ENCODE peak calls at places on chromosomes 7 and 10, in five cellular contexts. One of them, this sample, is unnamed.

GRCh38 chr7:22093003-22093402 is 147.3 kb upstream of the CDCA7L start:
- DNase-seq in mesenchymal stem cell: no peak
- DNase-seq in H1: no peak
- DNase-seq in H9: no peak
- DNase-seq in IMR-90: no peak
- DNase-seq in this sample: no peak

GRCh38 chr7:137609500-137609899 is 237.3 kb downstream of the DGKI start:
- DNase-seq in H1: no peak
- DNase-seq in IMR-90: no peak
- DNase-seq in H9: no peak
- DNase-seq in mesenchymal stem cell: no peak
- DNase-seq in this sample: no peak

GRCh38 chr10:74898201-74898976 is 72.0 kb downstream of the KAT6B start:
- DNase-seq in IMR-90: peak; percentile 19
- DNase-seq in H1: no peak
- DNase-seq in mesenchymal stem cell: no peak
- DNase-seq in H9: no peak
- DNase-seq in this sample: no peak

GRCh38 chr10:116001266-116001857 is 271.6 kb downstream of the GFRA1 start:
- DNase-seq in H1: no peak
- DNase-seq in mesenchymal stem cell: no peak
- DNase-seq in IMR-90: no peak
- DNase-seq in H9: no peak
- DNase-seq in this sample: no peak

GRCh38 chr10:51244739-51245138 is 170.5 kb downstream of the PRKG1 start:
- DNase-seq in H1: no peak
- DNase-seq in H9: no peak
- DNase-seq in IMR-90: peak; percentile 83
- DNase-seq in mesenchymal stem cell: peak; percentile 59
- DNase-seq in this sample: peak; percentile 56

GRCh38 chr7:121395494-121395960 is 581 bp downstream of the FAM3C start:
- DNase-seq in H1: no peak
- DNase-seq in mesenchymal stem cell: peak; percentile 23
- DNase-seq in IMR-90: peak; percentile 13
- DNase-seq in H9: peak; percentile 52
- DNase-seq in this sample: no peak

GRCh38 chr7:127914693-127915092 is 116.5 kb downstream of the LRRC4 start:
- DNase-seq in mesenchymal stem cell: no peak
- DNase-seq in H9: no peak
- DNase-seq in H1: no peak
- DNase-seq in IMR-90: no peak
- DNase-seq in this sample: no peak

GRCh38 chr10:130177250-130177649 is 41.1 kb downstream of the GLRX3 start:
- DNase-seq in mesenchymal stem cell: no peak
- DNase-seq in IMR-90: no peak
- DNase-seq in H1: no peak
- DNase-seq in H9: no peak
- DNase-seq in this sample: no peak

GRCh38 chr7:130423636-130424035 is 17.2 kb downstream of the CEP41 start:
- DNase-seq in IMR-90: no peak
- DNase-seq in H9: no peak
- DNase-seq in H1: no peak
- DNase-seq in mesenchymal stem cell: peak; percentile 56
- DNase-seq in this sample: no peak

GRCh38 chr10:97708976-97709745 is 4.4 kb upstream of the MARVELD1 start:
- DNase-seq in mesenchymal stem cell: peak; percentile 75
- DNase-seq in IMR-90: peak; percentile 88
- DNase-seq in H9: peak; percentile 70
- DNase-seq in H1: no peak
- DNase-seq in this sample: peak; percentile 65

GRCh38 chr7:69906309-69906995 is 308.2 kb downstream of the AUTS2 start:
- DNase-seq in H9: no peak
- DNase-seq in mesenchymal stem cell: no peak
- DNase-seq in H1: no peak
- DNase-seq in IMR-90: no peak
- DNase-seq in this sample: no peak

GRCh38 chr10:43452356-43452914 is 15.5 kb downstream of the ZNF487 start:
- DNase-seq in H9: no peak
- DNase-seq in H1: no peak
- DNase-seq in IMR-90: no peak
- DNase-seq in mesenchymal stem cell: no peak
- DNase-seq in this sample: no peak

GRCh38 chr10:6083523-6084475 is 5.0 kb upstream of the RBM17 start:
- DNase-seq in mesenchymal stem cell: no peak
- DNase-seq in IMR-90: peak; percentile 40
- DNase-seq in H1: no peak
- DNase-seq in H9: no peak
- DNase-seq in this sample: no peak

GRCh38 chr7:29345590-29345989 is 151.0 kb downstream of the CHN2 start:
- DNase-seq in IMR-90: no peak
- DNase-seq in H1: peak; percentile 44
- DNase-seq in mesenchymal stem cell: peak; percentile 28
- DNase-seq in H9: peak; percentile 67
- DNase-seq in this sample: peak; percentile 20

GRCh38 chr10:122648599-122649428 is 50.8 kb downstream of the C10orf120 start:
- DNase-seq in mesenchymal stem cell: no peak
- DNase-seq in IMR-90: peak; percentile 31
- DNase-seq in H1: peak; percentile 34
- DNase-seq in H9: peak; percentile 83
- DNase-seq in this sample: peak; percentile 65

GRCh38 chr7:77740257-77740656 is 44.0 kb downstream of the RSBN1L start:
- DNase-seq in IMR-90: no peak
- DNase-seq in mesenchymal stem cell: no peak
- DNase-seq in H1: no peak
- DNase-seq in H9: no peak
- DNase-seq in this sample: no peak

GRCh38 chr10:55283041-55283440 is 482.0 kb upstream of the PCDH15 start:
- DNase-seq in H1: no peak
- DNase-seq in IMR-90: no peak
- DNase-seq in mesenchymal stem cell: peak; percentile 1
- DNase-seq in H9: no peak
- DNase-seq in this sample: no peak

GRCh38 chr10:91034042-91034441 is 113.2 kb upstream of the ANKRD1 start:
- DNase-seq in H9: no peak
- DNase-seq in IMR-90: no peak
- DNase-seq in mesenchymal stem cell: no peak
- DNase-seq in H1: no peak
- DNase-seq in this sample: no peak

GRCh38 chr10:16742165-16742960 is 74.9 kb downstream of the RSU1 start:
- DNase-seq in H9: no peak
- DNase-seq in H1: no peak
- DNase-seq in mesenchymal stem cell: no peak
- DNase-seq in IMR-90: no peak
- DNase-seq in this sample: no peak

GRCh38 chr10:7003821-7004220 is 407.0 kb downstream of the SFMBT2 start:
- DNase-seq in IMR-90: no peak
- DNase-seq in H9: no peak
- DNase-seq in mesenchymal stem cell: no peak
- DNase-seq in H1: no peak
- DNase-seq in this sample: no peak

GRCh38 chr10:123551259-123551658 is 114.9 kb upstream of the GPR26 start:
- DNase-seq in IMR-90: no peak
- DNase-seq in mesenchymal stem cell: no peak
- DNase-seq in H1: no peak
- DNase-seq in H9: no peak
- DNase-seq in this sample: no peak

GRCh38 chr10:60463726-60464125 is 74.1 kb upstream of the ANK3 start:
- DNase-seq in H1: no peak
- DNase-seq in H9: no peak
- DNase-seq in IMR-90: peak; percentile 18
- DNase-seq in mesenchymal stem cell: no peak
- DNase-seq in this sample: no peak

GRCh38 chr10:77485847-77486246 is 151.8 kb downstream of the KCNMA1 start:
- DNase-seq in mesenchymal stem cell: no peak
- DNase-seq in IMR-90: no peak
- DNase-seq in H9: no peak
- DNase-seq in H1: no peak
- DNase-seq in this sample: no peak

GRCh38 chr10:79405221-79405994 is 40.0 kb downstream of the ZCCHC24 start:
- DNase-seq in IMR-90: no peak
- DNase-seq in H9: no peak
- DNase-seq in mesenchymal stem cell: peak; percentile 68
- DNase-seq in H1: no peak
- DNase-seq in this sample: no peak

GRCh38 chr10:86139066-86139657 is 227.4 kb downstream of the GRID1 start:
- DNase-seq in H1: peak; percentile 17
- DNase-seq in IMR-90: no peak
- DNase-seq in mesenchymal stem cell: no peak
- DNase-seq in H9: peak; percentile 76
- DNase-seq in this sample: peak; percentile 6

GRCh38 chr7:94335586-94335985 is 59.1 kb upstream of the COL1A2 start:
- DNase-seq in H1: no peak
- DNase-seq in H9: no peak
- DNase-seq in mesenchymal stem cell: peak; percentile 32
- DNase-seq in IMR-90: peak; percentile 37
- DNase-seq in this sample: no peak

GRCh38 chr10:69481280-69481679 is 30.0 kb downstream of the TSPAN15 start:
- DNase-seq in IMR-90: no peak
- DNase-seq in mesenchymal stem cell: peak; percentile 52
- DNase-seq in H1: no peak
- DNase-seq in H9: no peak
- DNase-seq in this sample: no peak

GRCh38 chr7:73850212-73850611 is 7.9 kb upstream of the METTL27 start:
- DNase-seq in H9: no peak
- DNase-seq in mesenchymal stem cell: no peak
- DNase-seq in H1: no peak
- DNase-seq in IMR-90: no peak
- DNase-seq in this sample: no peak
- H2BK15ac ChIP-seq in H9: no peak overlapping the region
- H2BK15ac ChIP-seq in mesenchymal stem cell: no peak overlapping the region
- H2BK15ac ChIP-seq in H1: no peak overlapping the region
- H2BK15ac ChIP-seq in IMR-90: peak overlapping the region; percentile 79
- H2BK15ac ChIP-seq in this sample: no peak overlapping the region

GRCh38 chr7:39950473-39951155 is 558 bp downstream of the CDK13 start:
- DNase-seq in IMR-90: peak; percentile 40
- DNase-seq in H9: no peak
- DNase-seq in mesenchymal stem cell: peak; percentile 49
- DNase-seq in H1: no peak
- DNase-seq in this sample: peak; percentile 40

GRCh38 chr7:39951156-39951942 is 1.3 kb downstream of the CDK13 start:
- DNase-seq in H9: peak; percentile 77
- DNase-seq in IMR-90: peak; percentile 52
- DNase-seq in mesenchymal stem cell: peak; percentile 77
- DNase-seq in H1: no peak
- DNase-seq in this sample: peak; percentile 62

GRCh38 chr7:39948932-39949928 is 826 bp upstream of the CDK13 start:
- DNase-seq in H1: peak; percentile 99
- DNase-seq in H9: peak; percentile 99
- DNase-seq in mesenchymal stem cell: peak; percentile 100
- DNase-seq in IMR-90: peak; percentile 100
- DNase-seq in this sample: peak; percentile 98

GRCh38 chr7:39948375-39948774 is 1.7 kb upstream of the CDK13 start:
- DNase-seq in mesenchymal stem cell: no peak
- DNase-seq in H1: no peak
- DNase-seq in IMR-90: no peak
- DNase-seq in H9: no peak
- DNase-seq in this sample: no peak

GRCh38 chr7:39949980-39950472 is at the start of gene CDK13:
- DNase-seq in IMR-90: peak; percentile 64
- DNase-seq in H1: no peak
- DNase-seq in mesenchymal stem cell: peak; percentile 87
- DNase-seq in H9: peak; percentile 76
- DNase-seq in this sample: peak; percentile 80
- H4K91ac ChIP-seq in IMR-90: peak within 1 kb of the TSS; percentile 91
- H4K91ac ChIP-seq in H1: peak within 1 kb of the TSS; percentile 97
- H4K91ac ChIP-seq in mesenchymal stem cell: peak within 1 kb of the TSS; percentile 96
- H4K91ac ChIP-seq in H9: no peak within 1 kb of the TSS
- H4K91ac ChIP-seq in this sample: peak within 1 kb of the TSS; percentile 92

GRCh38 chr7:55074008-55074499 is 55.2 kb downstream of the EGFR start:
- DNase-seq in mesenchymal stem cell: peak; percentile 78
- DNase-seq in H1: peak; percentile 43
- DNase-seq in IMR-90: peak; percentile 79
- DNase-seq in H9: peak; percentile 34
- DNase-seq in this sample: no peak

GRCh38 chr7:55078465-55079372 is 59.9 kb downstream of the EGFR start:
- DNase-seq in mesenchymal stem cell: no peak
- DNase-seq in H1: no peak
- DNase-seq in IMR-90: no peak
- DNase-seq in H9: peak; percentile 72
- DNase-seq in this sample: no peak

GRCh38 chr7:55073051-55073511 is 54.3 kb downstream of the EGFR start:
- DNase-seq in mesenchymal stem cell: no peak
- DNase-seq in H1: no peak
- DNase-seq in H9: no peak
- DNase-seq in IMR-90: peak; percentile 81
- DNase-seq in this sample: no peak

GRCh38 chr7:55077581-55078410 is 59.0 kb downstream of the EGFR start:
- DNase-seq in IMR-90: no peak
- DNase-seq in mesenchymal stem cell: no peak
- DNase-seq in H9: no peak
- DNase-seq in H1: no peak
- DNase-seq in this sample: no peak

DNA sequence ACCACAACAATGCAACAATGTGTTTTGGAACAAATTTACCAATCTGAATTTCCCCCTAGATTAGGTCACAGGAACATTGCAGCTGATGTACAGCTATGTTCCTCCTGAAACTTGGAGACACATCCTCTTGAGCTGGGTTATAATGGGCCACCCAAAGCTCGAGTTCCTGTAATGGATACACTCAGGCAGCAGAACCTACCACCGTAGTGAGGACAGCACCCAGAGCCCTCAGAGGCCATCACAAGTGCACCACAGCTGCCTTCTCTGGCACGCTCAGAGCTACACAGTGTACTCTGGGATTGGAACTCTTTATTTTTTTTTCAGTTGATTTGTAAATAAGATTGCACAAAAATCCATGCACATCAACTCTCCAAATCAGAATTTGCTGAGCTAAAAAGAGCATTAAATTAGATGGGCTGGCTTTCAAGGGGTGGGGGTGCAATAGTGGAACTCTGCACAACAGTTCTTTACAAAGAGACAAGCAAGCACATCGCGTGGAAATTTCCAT is 56.7 kb downstream of the EGFR start:
- DNase-seq in mesenchymal stem cell: no peak
- DNase-seq in H1: no peak
- DNase-seq in IMR-90: no peak
- DNase-seq in H9: no peak
- DNase-seq in this sample: no peak
- H3K4me2 ChIP-seq in mesenchymal stem cell: no peak overlapping the region
- H3K4me2 ChIP-seq in H1: no peak overlapping the region
- H3K4me2 ChIP-seq in IMR-90: no peak overlapping the region
- H3K4me2 ChIP-seq in H9: no peak overlapping the region
- H3K4me2 ChIP-seq in this sample: no peak overlapping the region

DNA sequence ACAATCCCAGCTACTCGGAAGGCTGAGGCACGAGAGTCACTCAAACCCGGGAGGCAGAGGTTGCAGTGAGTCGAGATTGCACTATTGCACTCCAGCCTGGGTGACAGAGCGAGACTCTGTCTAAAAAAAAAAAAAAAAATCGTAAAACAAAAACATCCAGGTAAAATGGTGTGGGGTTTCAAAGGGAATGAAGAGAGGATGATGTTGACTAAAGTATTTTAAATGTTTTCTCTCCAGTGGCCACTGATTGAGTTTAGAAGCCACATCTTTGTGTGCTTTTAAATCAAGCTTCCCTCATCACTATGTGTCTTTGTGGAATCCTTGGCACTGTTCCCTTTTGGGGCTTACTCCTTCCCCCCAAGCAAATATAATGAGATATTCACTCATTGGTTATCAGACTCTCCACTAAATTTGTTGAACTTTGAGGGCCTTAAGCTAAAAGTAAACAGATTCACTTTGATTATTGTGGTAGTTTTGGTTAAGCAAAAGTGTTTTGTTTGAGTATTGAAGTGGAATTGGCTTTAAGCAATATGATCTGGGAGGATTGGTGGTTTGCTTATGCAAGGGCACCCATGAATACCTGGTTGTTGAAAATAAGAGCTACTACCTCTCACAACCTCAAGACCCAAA is 162.9 kb downstream of the CDK14 start:
- DNase-seq in mesenchymal stem cell: no peak
- DNase-seq in IMR-90: no peak
- DNase-seq in H1: no peak
- DNase-seq in H9: no peak
- DNase-seq in this sample: no peak
- H2BK15ac ChIP-seq in mesenchymal stem cell: no peak overlapping the region
- H2BK15ac ChIP-seq in IMR-90: no peak overlapping the region
- H2BK15ac ChIP-seq in H1: no peak overlapping the region
- H2BK15ac ChIP-seq in H9: no peak overlapping the region
- H2BK15ac ChIP-seq in this sample: no peak overlapping the region